ENCODE peak calls at places on chromosome 21, in seven cellular contexts. One of them, this sample, is unnamed.

GRCh38 chr21:28338906-28339305 is 653.8 kb downstream of the LTN1 start:
- DNase-seq in RWPE1: no peak
- DNase-seq in esophagus squamous epithelium: no peak
- DNase-seq in PC-9: no peak
- DNase-seq in endothelial cell: no peak
- DNase-seq in omental fat pad: no peak
- DNase-seq in glutamatergic neuron: no peak
- DNase-seq in this sample: no peak

GRCh38 chr21:31260790-31261189 is 83.3 kb downstream of the TIAM1 start:
- DNase-seq in RWPE1: no peak
- DNase-seq in esophagus squamous epithelium: no peak
- DNase-seq in PC-9: no peak
- DNase-seq in endothelial cell: no peak
- DNase-seq in omental fat pad: no peak
- DNase-seq in glutamatergic neuron: no peak
- DNase-seq in this sample: no peak

GRCh38 chr21:27246741-27247140 is 279.9 kb upstream of the ADAMTS5 start:
- DNase-seq in RWPE1: no peak
- DNase-seq in esophagus squamous epithelium: no peak
- DNase-seq in PC-9: no peak
- DNase-seq in endothelial cell: no peak
- DNase-seq in omental fat pad: no peak
- DNase-seq in glutamatergic neuron: no peak
- DNase-seq in this sample: no peak

GRCh38 chr21:45031231-45032191 is 42.9 kb upstream of the ADARB1 start:
- DNase-seq in RWPE1: no peak
- DNase-seq in esophagus squamous epithelium: no peak
- DNase-seq in PC-9: no peak
- DNase-seq in endothelial cell: no peak
- DNase-seq in omental fat pad: no peak
- DNase-seq in glutamatergic neuron: no peak
- DNase-seq in this sample: no peak

GRCh38 chr21:31343680-31344480 is at the start of gene TIAM1:
- DNase-seq in RWPE1: peak
- DNase-seq in esophagus squamous epithelium: no peak
- DNase-seq in PC-9: peak
- DNase-seq in endothelial cell: peak
- DNase-seq in omental fat pad: peak
- DNase-seq in glutamatergic neuron: peak
- DNase-seq in this sample: no peak

GRCh38 chr21:25639167-25639921 is at the start of gene JAM2:
- DNase-seq in RWPE1: no peak
- DNase-seq in esophagus squamous epithelium: no peak
- DNase-seq in PC-9: no peak
- DNase-seq in endothelial cell: peak
- DNase-seq in omental fat pad: no peak
- DNase-seq in glutamatergic neuron: peak
- DNase-seq in this sample: peak

GRCh38 chr21:38289697-38290096 is 32.9 kb downstream of the KCNJ15 start:
- DNase-seq in RWPE1: peak
- DNase-seq in esophagus squamous epithelium: no peak
- DNase-seq in PC-9: no peak
- DNase-seq in endothelial cell: no peak
- DNase-seq in omental fat pad: no peak
- DNase-seq in glutamatergic neuron: no peak
- DNase-seq in this sample: no peak

GRCh38 chr21:36069713-36070573 is at the start of gene CBR1:
- DNase-seq in RWPE1: peak
- DNase-seq in esophagus squamous epithelium: peak
- DNase-seq in PC-9: peak
- DNase-seq in endothelial cell: peak
- DNase-seq in omental fat pad: peak
- DNase-seq in glutamatergic neuron: peak
- DNase-seq in this sample: peak

GRCh38 chr21:36499578-36500471 is 19.9 kb upstream of the CLDN14 start:
- DNase-seq in RWPE1: peak
- DNase-seq in esophagus squamous epithelium: no peak
- DNase-seq in PC-9: no peak
- DNase-seq in endothelial cell: no peak
- DNase-seq in omental fat pad: no peak
- DNase-seq in glutamatergic neuron: no peak
- DNase-seq in this sample: no peak

GRCh38 chr21:36319767-36320420 is at the start of gene MORC3:
- DNase-seq in RWPE1: peak
- DNase-seq in esophagus squamous epithelium: peak
- DNase-seq in PC-9: peak
- DNase-seq in endothelial cell: peak
- DNase-seq in omental fat pad: peak
- DNase-seq in glutamatergic neuron: peak
- DNase-seq in this sample: peak

GRCh38 chr21:36962098-36962780 is 4.2 kb downstream of the HLCS start:
- DNase-seq in RWPE1: no peak
- DNase-seq in esophagus squamous epithelium: no peak
- DNase-seq in PC-9: no peak
- DNase-seq in endothelial cell: no peak
- DNase-seq in omental fat pad: no peak
- DNase-seq in glutamatergic neuron: no peak
- DNase-seq in this sample: no peak

GRCh38 chr21:15057290-15057689 is 7.5 kb downstream of the NRIP1 start:
- DNase-seq in RWPE1: no peak
- DNase-seq in esophagus squamous epithelium: no peak
- DNase-seq in PC-9: no peak
- DNase-seq in endothelial cell: no peak
- DNase-seq in omental fat pad: no peak
- DNase-seq in glutamatergic neuron: no peak
- DNase-seq in this sample: no peak

GRCh38 chr21:15058718-15059316 is 6.0 kb downstream of the NRIP1 start:
- DNase-seq in RWPE1: peak
- DNase-seq in esophagus squamous epithelium: no peak
- DNase-seq in PC-9: no peak
- DNase-seq in endothelial cell: no peak
- DNase-seq in omental fat pad: no peak
- DNase-seq in glutamatergic neuron: no peak
- DNase-seq in this sample: no peak

GRCh38 chr21:15060776-15061175 is 4.0 kb downstream of the NRIP1 start:
- DNase-seq in RWPE1: no peak
- DNase-seq in esophagus squamous epithelium: no peak
- DNase-seq in PC-9: no peak
- DNase-seq in endothelial cell: no peak
- DNase-seq in omental fat pad: no peak
- DNase-seq in glutamatergic neuron: no peak
- DNase-seq in this sample: no peak

GRCh38 chr21:15061284-15061683 is 3.5 kb downstream of the NRIP1 start:
- DNase-seq in RWPE1: no peak
- DNase-seq in esophagus squamous epithelium: no peak
- DNase-seq in PC-9: no peak
- DNase-seq in endothelial cell: no peak
- DNase-seq in omental fat pad: no peak
- DNase-seq in glutamatergic neuron: no peak
- DNase-seq in this sample: no peak

GRCh38 chr21:15059397-15059796 is 5.4 kb downstream of the NRIP1 start:
- DNase-seq in RWPE1: no peak
- DNase-seq in esophagus squamous epithelium: no peak
- DNase-seq in PC-9: no peak
- DNase-seq in endothelial cell: no peak
- DNase-seq in omental fat pad: no peak
- DNase-seq in glutamatergic neuron: no peak
- DNase-seq in this sample: no peak
- TF ChIP-seq CTCF in RWPE1: no peak
- TF ChIP-seq CTCF in esophagus squamous epithelium: no peak
- TF ChIP-seq CTCF in PC-9: no peak
- TF ChIP-seq CTCF in endothelial cell: no peak
- TF ChIP-seq CTCF in omental fat pad: no peak
- TF ChIP-seq CTCF in glutamatergic neuron: no peak
- TF ChIP-seq CTCF in this sample: no peak

DNA sequence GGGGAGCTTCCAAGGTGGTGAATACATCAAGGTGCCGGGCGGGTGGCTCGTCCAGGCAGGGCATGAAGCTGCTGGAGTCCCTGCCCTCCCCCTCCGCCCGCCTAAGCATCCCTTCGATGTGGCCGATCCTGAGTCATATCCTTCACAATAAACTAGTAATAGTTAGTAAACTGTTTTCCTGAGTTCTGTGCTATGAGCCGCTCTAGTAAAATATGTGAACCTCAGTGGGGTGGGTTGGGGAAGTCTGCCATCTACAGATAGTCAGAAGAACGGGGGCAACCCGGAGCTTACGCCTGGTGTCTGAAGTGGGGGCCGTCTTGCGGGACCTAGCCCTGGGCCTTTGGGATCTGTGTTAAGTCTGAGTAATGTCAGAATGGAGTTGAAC is 21.6 kb downstream of the C2CD2 start:
- DNase-seq in RWPE1: peak
- DNase-seq in esophagus squamous epithelium: no peak
- DNase-seq in PC-9: peak
- DNase-seq in endothelial cell: no peak
- DNase-seq in omental fat pad: no peak
- DNase-seq in glutamatergic neuron: no peak
- DNase-seq in this sample: no peak
- TF ChIP-seq CTCF in RWPE1: no peak
- TF ChIP-seq CTCF in esophagus squamous epithelium: no peak
- TF ChIP-seq CTCF in PC-9: no peak
- TF ChIP-seq CTCF in endothelial cell: no peak
- TF ChIP-seq CTCF in omental fat pad: no peak
- TF ChIP-seq CTCF in glutamatergic neuron: no peak
- TF ChIP-seq CTCF in this sample: no peak

DNA sequence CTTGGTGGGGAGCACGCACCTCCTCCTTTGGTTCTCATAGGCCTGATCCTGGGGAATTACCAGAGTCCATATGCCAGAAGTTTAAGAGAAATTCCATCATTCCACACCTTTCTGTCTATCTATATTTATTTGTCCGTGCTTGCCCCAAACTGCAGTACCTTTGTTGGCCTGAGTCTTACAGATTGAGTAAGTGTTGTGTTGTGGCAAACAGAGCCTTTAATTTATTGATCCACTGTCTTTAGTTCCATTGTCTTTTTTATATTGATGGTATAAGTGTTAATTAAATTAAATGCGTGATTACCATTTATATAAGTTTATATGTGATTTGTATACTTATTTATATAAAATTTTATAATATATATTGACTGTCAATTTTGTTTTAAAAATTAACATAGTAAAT is 4.9 kb downstream of the SH3BGR start:
- DNase-seq in RWPE1: no peak
- DNase-seq in esophagus squamous epithelium: no peak
- DNase-seq in PC-9: no peak
- DNase-seq in endothelial cell: no peak
- DNase-seq in omental fat pad: no peak
- DNase-seq in glutamatergic neuron: no peak
- DNase-seq in this sample: no peak
- TF ChIP-seq CTCF in RWPE1: no peak
- TF ChIP-seq CTCF in esophagus squamous epithelium: no peak
- TF ChIP-seq CTCF in PC-9: peak
- TF ChIP-seq CTCF in endothelial cell: peak
- TF ChIP-seq CTCF in omental fat pad: no peak
- TF ChIP-seq CTCF in glutamatergic neuron: peak
- TF ChIP-seq CTCF in this sample: peak

GRCh38 chr21:34912022-34912933 is 136.8 kb downstream of the RUNX1 start:
- DNase-seq in RWPE1: no peak
- DNase-seq in esophagus squamous epithelium: no peak
- DNase-seq in PC-9: no peak
- DNase-seq in endothelial cell: no peak
- DNase-seq in omental fat pad: no peak
- DNase-seq in glutamatergic neuron: no peak
- DNase-seq in this sample: no peak
- TF ChIP-seq CTCF in RWPE1: no peak
- TF ChIP-seq CTCF in esophagus squamous epithelium: no peak
- TF ChIP-seq CTCF in PC-9: no peak
- TF ChIP-seq CTCF in endothelial cell: no peak
- TF ChIP-seq CTCF in omental fat pad: no peak
- TF ChIP-seq CTCF in glutamatergic neuron: no peak
- TF ChIP-seq CTCF in this sample: no peak

GRCh38 chr21:46600305-46600704 is 4.6 kb downstream of the S100B start:
- DNase-seq in RWPE1: no peak
- DNase-seq in esophagus squamous epithelium: no peak
- DNase-seq in PC-9: no peak
- DNase-seq in endothelial cell: no peak
- DNase-seq in omental fat pad: no peak
- DNase-seq in glutamatergic neuron: no peak
- DNase-seq in this sample: no peak
- TF ChIP-seq CTCF in RWPE1: no peak
- TF ChIP-seq CTCF in esophagus squamous epithelium: no peak
- TF ChIP-seq CTCF in PC-9: no peak
- TF ChIP-seq CTCF in endothelial cell: no peak
- TF ChIP-seq CTCF in omental fat pad: no peak
- TF ChIP-seq CTCF in glutamatergic neuron: no peak
- TF ChIP-seq CTCF in this sample: no peak

DNA sequence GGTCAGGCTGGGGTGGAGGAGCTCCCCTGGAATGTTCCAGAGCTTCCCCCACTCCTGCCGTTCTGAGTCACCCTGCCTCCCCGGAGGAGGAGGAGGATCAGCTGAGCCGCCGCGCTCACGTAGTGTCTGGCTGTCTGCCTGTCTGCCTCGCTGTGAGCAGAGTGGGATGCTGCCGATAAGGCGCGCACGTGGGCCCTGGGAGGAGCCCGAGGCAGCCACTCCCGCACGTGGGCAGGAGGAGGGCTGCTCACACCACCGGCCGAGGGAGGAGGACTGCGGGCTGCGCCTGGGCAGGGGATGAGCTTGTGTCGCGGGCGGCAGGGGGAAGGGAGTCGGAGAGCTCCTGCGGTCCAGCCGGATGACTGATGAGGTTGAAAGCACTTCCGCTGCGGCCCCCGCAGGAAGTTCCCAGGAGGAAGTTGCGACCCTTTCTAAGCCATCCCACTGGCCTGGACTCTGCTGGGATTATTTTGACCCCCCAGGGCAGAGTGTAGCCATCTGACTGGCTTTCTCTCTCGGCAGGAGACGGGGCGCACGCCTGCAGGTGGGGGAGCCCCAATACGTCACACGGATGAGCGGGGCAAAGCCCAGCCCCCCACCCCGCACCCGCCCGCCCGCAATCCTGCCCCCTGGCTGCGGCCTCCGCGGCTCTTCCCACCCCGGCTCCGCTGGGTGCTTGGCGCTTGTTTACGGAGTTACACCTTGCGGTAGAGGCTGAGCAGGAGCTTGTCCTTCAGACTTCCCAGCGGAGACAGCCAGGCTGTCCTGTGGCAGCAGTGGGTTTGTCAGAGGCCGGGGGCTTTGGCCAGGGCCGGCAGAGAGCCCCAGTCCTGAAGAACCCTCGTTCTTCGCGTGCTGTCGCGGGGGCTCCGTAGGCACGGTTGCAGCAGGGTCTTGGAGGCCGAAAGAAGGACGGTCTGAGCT is 9.8 kb downstream of the PDXK start:
- DNase-seq in RWPE1: peak
- DNase-seq in esophagus squamous epithelium: peak
- DNase-seq in PC-9: peak
- DNase-seq in endothelial cell: peak
- DNase-seq in omental fat pad: peak
- DNase-seq in glutamatergic neuron: peak
- DNase-seq in this sample: peak
- TF ChIP-seq CTCF in RWPE1: no peak
- TF ChIP-seq CTCF in esophagus squamous epithelium: no peak
- TF ChIP-seq CTCF in PC-9: no peak
- TF ChIP-seq CTCF in endothelial cell: peak
- TF ChIP-seq CTCF in omental fat pad: no peak
- TF ChIP-seq CTCF in glutamatergic neuron: peak
- TF ChIP-seq CTCF in this sample: peak

This sample was measured in type B pancreatic cell.